ENCODE peak calls at places on chromosomes 1 and 21, in seven cellular contexts. One of them, this sample, is unnamed.

GRCh38 chr1:21586926-21587601 is 77.8 kb downstream of the ALPL start:
- DNase-seq in central memory CD8-positive, alpha-beta T cell: no peak
- DNase-seq in AG09309: peak; percentile 38
- DNase-seq in iris pigment epithelial cell: peak; percentile 84
- DNase-seq in amniotic stem cell: peak; percentile 73
- DNase-seq in RWPE1: peak; percentile 87
- DNase-seq in stimulated activated CD4-positive, alpha-beta T cell treated with anti-CD3 and anti-CD28 coated beads, Interleukin-2, amount 100 ng/mL, for 48 hours: no peak
- DNase-seq in this sample: peak; percentile 41

GRCh38 chr1:97340951-97341350 is 579.9 kb downstream of the DPYD start:
- DNase-seq in stimulated activated CD4-positive, alpha-beta T cell treated with anti-CD3 and anti-CD28 coated beads, Interleukin-2, amount 100 ng/mL, for 48 hours: no peak
- DNase-seq in iris pigment epithelial cell: peak; percentile 92
- DNase-seq in AG09309: peak; percentile 25
- DNase-seq in RWPE1: no peak
- DNase-seq in central memory CD8-positive, alpha-beta T cell: no peak
- DNase-seq in amniotic stem cell: no peak
- DNase-seq in this sample: peak; percentile 45

GRCh38 chr1:150066328-150066727 is 1.2 kb upstream of the VPS45 start:
- DNase-seq in central memory CD8-positive, alpha-beta T cell: no peak
- DNase-seq in RWPE1: no peak
- DNase-seq in AG09309: no peak
- DNase-seq in iris pigment epithelial cell: no peak
- DNase-seq in amniotic stem cell: no peak
- DNase-seq in stimulated activated CD4-positive, alpha-beta T cell treated with anti-CD3 and anti-CD28 coated beads, Interleukin-2, amount 100 ng/mL, for 48 hours: no peak
- DNase-seq in this sample: no peak

GRCh38 chr1:160401972-160402795 is 1.8 kb downstream of the VANGL2 start:
- DNase-seq in iris pigment epithelial cell: no peak
- DNase-seq in amniotic stem cell: no peak
- DNase-seq in central memory CD8-positive, alpha-beta T cell: no peak
- DNase-seq in stimulated activated CD4-positive, alpha-beta T cell treated with anti-CD3 and anti-CD28 coated beads, Interleukin-2, amount 100 ng/mL, for 48 hours: no peak
- DNase-seq in AG09309: no peak
- DNase-seq in RWPE1: no peak
- DNase-seq in this sample: no peak

GRCh38 chr1:167305705-167306277 is 85.1 kb downstream of the POU2F1 start:
- DNase-seq in amniotic stem cell: no peak
- DNase-seq in RWPE1: peak; percentile 14
- DNase-seq in AG09309: no peak
- DNase-seq in stimulated activated CD4-positive, alpha-beta T cell treated with anti-CD3 and anti-CD28 coated beads, Interleukin-2, amount 100 ng/mL, for 48 hours: no peak
- DNase-seq in iris pigment epithelial cell: no peak
- DNase-seq in central memory CD8-positive, alpha-beta T cell: no peak
- DNase-seq in this sample: no peak

GRCh38 chr21:39788383-39788782 is 43.4 kb downstream of the IGSF5 start:
- DNase-seq in central memory CD8-positive, alpha-beta T cell: no peak
- DNase-seq in stimulated activated CD4-positive, alpha-beta T cell treated with anti-CD3 and anti-CD28 coated beads, Interleukin-2, amount 100 ng/mL, for 48 hours: no peak
- DNase-seq in AG09309: peak; percentile 38
- DNase-seq in iris pigment epithelial cell: peak; percentile 63
- DNase-seq in amniotic stem cell: peak; percentile 80
- DNase-seq in RWPE1: peak; percentile 80
- DNase-seq in this sample: peak; percentile 8

GRCh38 chr1:56060901-56061300 is 518.5 kb downstream of the PLPP3 start:
- DNase-seq in RWPE1: no peak
- DNase-seq in AG09309: no peak
- DNase-seq in amniotic stem cell: no peak
- DNase-seq in iris pigment epithelial cell: no peak
- DNase-seq in central memory CD8-positive, alpha-beta T cell: no peak
- DNase-seq in stimulated activated CD4-positive, alpha-beta T cell treated with anti-CD3 and anti-CD28 coated beads, Interleukin-2, amount 100 ng/mL, for 48 hours: no peak
- DNase-seq in this sample: peak; percentile 51

GRCh38 chr21:45624356-45624854 is 19.1 kb upstream of the PCBP3 start:
- DNase-seq in amniotic stem cell: no peak
- DNase-seq in iris pigment epithelial cell: no peak
- DNase-seq in central memory CD8-positive, alpha-beta T cell: no peak
- DNase-seq in RWPE1: no peak
- DNase-seq in AG09309: no peak
- DNase-seq in stimulated activated CD4-positive, alpha-beta T cell treated with anti-CD3 and anti-CD28 coated beads, Interleukin-2, amount 100 ng/mL, for 48 hours: no peak
- DNase-seq in this sample: no peak

GRCh38 chr1:31583995-31584868 is 7.9 kb downstream of the TINAGL1 start:
- DNase-seq in central memory CD8-positive, alpha-beta T cell: no peak
- DNase-seq in amniotic stem cell: no peak
- DNase-seq in RWPE1: no peak
- DNase-seq in AG09309: no peak
- DNase-seq in stimulated activated CD4-positive, alpha-beta T cell treated with anti-CD3 and anti-CD28 coated beads, Interleukin-2, amount 100 ng/mL, for 48 hours: no peak
- DNase-seq in iris pigment epithelial cell: peak; percentile 76
- DNase-seq in this sample: no peak

GRCh38 chr1:37633040-37633949 is 1.4 kb downstream of the RSPO1 start:
- DNase-seq in stimulated activated CD4-positive, alpha-beta T cell treated with anti-CD3 and anti-CD28 coated beads, Interleukin-2, amount 100 ng/mL, for 48 hours: no peak
- DNase-seq in RWPE1: no peak
- DNase-seq in central memory CD8-positive, alpha-beta T cell: no peak
- DNase-seq in AG09309: no peak
- DNase-seq in iris pigment epithelial cell: no peak
- DNase-seq in amniotic stem cell: no peak
- DNase-seq in this sample: no peak

GRCh38 chr1:169914534-169914933 is 20.8 kb upstream of the SCYL3 start:
- DNase-seq in amniotic stem cell: no peak
- DNase-seq in AG09309: no peak
- DNase-seq in RWPE1: peak; percentile 36
- DNase-seq in iris pigment epithelial cell: peak; percentile 46
- DNase-seq in central memory CD8-positive, alpha-beta T cell: no peak
- DNase-seq in stimulated activated CD4-positive, alpha-beta T cell treated with anti-CD3 and anti-CD28 coated beads, Interleukin-2, amount 100 ng/mL, for 48 hours: no peak
- DNase-seq in this sample: no peak

GRCh38 chr1:174815036-174815435 is 184.7 kb upstream of the CACYBP start:
- DNase-seq in RWPE1: peak; percentile 91
- DNase-seq in amniotic stem cell: no peak
- DNase-seq in AG09309: no peak
- DNase-seq in iris pigment epithelial cell: peak; percentile 46
- DNase-seq in stimulated activated CD4-positive, alpha-beta T cell treated with anti-CD3 and anti-CD28 coated beads, Interleukin-2, amount 100 ng/mL, for 48 hours: no peak
- DNase-seq in central memory CD8-positive, alpha-beta T cell: no peak
- DNase-seq in this sample: no peak

This sample was measured in GM04503.